ENCODE peak calls at places on chromosomes 2 and 18, in nine cellular contexts. G, X, O, W, K, D, E, V and L are unnamed samples.

GRCh38 chr2:233466991-233467603 is 99.5 kb downstream of the USP40 start:
- DNase-seq in D (no peak), E (no peak), X (no peak), K (no peak), W (no peak), V (no peak), O (no peak), G (no peak), L (no peak)

GRCh38 chr18:77140439-77141109 is 8.0 kb upstream of the MBP start:
- DNase-seq in V (no peak), D (no peak), G (no peak), W (no peak), X (no peak), O (no peak), K (peak), E (no peak), L (peak)

GRCh38 chr18:37393945-37394609 is 171.5 kb downstream of the CELF4 start:
- DNase-seq in E (no peak), O (peak), V (peak), X (peak), K (peak), G (peak), D (peak), W (peak), L (no peak)

GRCh38 chr2:46798998-46799698 is 116.5 kb downstream of the MCFD2 start:
- DNase-seq in V (no peak), W (no peak), G (no peak), D (no peak), O (peak), E (no peak), X (peak), K (no peak), L (no peak)

GRCh38 chr2:64914247-64914646 is 75.0 kb upstream of the SLC1A4 start:
- DNase-seq in G (no peak), W (no peak), X (no peak), K (no peak), V (no peak), O (no peak), E (no peak), D (no peak), L (no peak)

GRCh38 chr2:55093381-55093780 is 43.1 kb upstream of the RTN4 start:
- DNase-seq in X (no peak), W (peak), K (no peak), V (no peak), G (no peak), O (peak), D (no peak), E (no peak), L (no peak)

GRCh38 chr2:233060500-233061006 is 411 bp downstream of the INPP5D start:
- DNase-seq in X (no peak), E (no peak), V (no peak), W (no peak), D (no peak), G (no peak), O (no peak), K (no peak), L (no peak)

GRCh38 chr2:9385841-9386240 is 37.5 kb downstream of the ITGB1BP1 start:
- DNase-seq in X (no peak), G (no peak), W (no peak), D (no peak), K (no peak), E (no peak), O (peak), V (no peak), L (no peak)

GRCh38 chr2:191032588-191033429 is 18.8 kb upstream of the STAT1 start:
- DNase-seq in K (no peak), E (no peak), D (no peak), G (no peak), V (no peak), X (no peak), W (no peak), O (no peak), L (no peak)

GRCh38 chr2:122858075-122858702 is 1102.7 kb downstream of the TSN start:
- DNase-seq in W (no peak), V (no peak), D (no peak), E (no peak), X (no peak), K (no peak), O (no peak), G (no peak), L (no peak)

GRCh38 chr2:118061135-118061955 is 26.9 kb upstream of the INSIG2 start:
- DNase-seq in K (peak), V (peak), X (no peak), D (peak), E (no peak), G (peak), W (peak), O (peak), L (no peak)

GRCh38 chr2:40384714-40385113 is 67.2 kb downstream of the SLC8A1 start:
- DNase-seq in G (no peak), X (no peak), K (no peak), V (no peak), D (peak), E (no peak), O (peak), W (peak), L (no peak)

GRCh38 chr2:22812065-22812680 is 572.8 kb upstream of the KLHL29 start:
- DNase-seq in G (no peak), D (no peak), E (no peak), O (no peak), V (no peak), X (no peak), W (no peak), K (no peak), L (no peak)

GRCh38 chr2:30358822-30359221 is 88.2 kb upstream of the LCLAT1 start:
- DNase-seq in E (no peak), W (no peak), V (no peak), K (no peak), D (no peak), O (peak), G (no peak), X (peak), L (no peak)

GRCh38 chr2:182406221-182406620 is 20.6 kb downstream of the PDE1A start:
- DNase-seq in D (no peak), E (no peak), V (no peak), O (no peak), K (no peak), W (peak), G (no peak), X (no peak), L (no peak)

GRCh38 chr2:33058716-33059451 is 112.1 kb downstream of the LTBP1 start:
- DNase-seq in E (no peak), G (no peak), W (no peak), D (no peak), X (no peak), V (no peak), K (no peak), O (no peak), L (no peak)

GRCh38 chr2:61469424-61470121 is 1.3 kb downstream of the USP34 start:
- DNase-seq in W (peak), G (no peak), V (peak), X (no peak), E (no peak), K (no peak), O (peak), D (no peak), L (no peak)

GRCh38 chr18:22914633-22915032 is 18.5 kb upstream of the RBBP8 start:
- DNase-seq in D (no peak), G (no peak), W (no peak), O (no peak), V (no peak), E (no peak), X (no peak), K (no peak), L (no peak)

GRCh38 chr2:41967426-41968181 is 80.2 kb upstream of the PKDCC start:
- DNase-seq in E (no peak), V (no peak), K (peak), W (peak), G (peak), O (peak), X (no peak), D (peak), L (no peak)

GRCh38 chr18:50819027-50819726 is 639 bp downstream of the MRO start:
- DNase-seq in E (no peak), X (peak), V (peak), D (no peak), O (peak), G (peak), W (no peak), K (peak), L (no peak)

GRCh38 chr2:17259613-17260012 is 258.6 kb downstream of the RAD51AP2 start:
- DNase-seq in D (no peak), X (no peak), V (no peak), W (no peak), E (no peak), K (no peak), G (no peak), O (no peak), L (no peak)

GRCh38 chr18:49151482-49151881 is 200.7 kb upstream of the SMAD7 start:
- DNase-seq in D (no peak), X (no peak), K (no peak), V (no peak), E (no peak), O (peak), G (no peak), W (no peak), L (no peak)

GRCh38 chr18:32974421-32975165 is 201.8 kb upstream of the KLHL14 start:
- DNase-seq in E (no peak), G (no peak), O (peak), K (no peak), W (no peak), D (no peak), V (no peak), X (no peak), L (no peak)

GRCh38 chr2:68000170-68000825 is 62.5 kb downstream of the C1D start:
- DNase-seq in O (no peak), V (no peak), G (no peak), W (no peak), K (no peak), D (no peak), E (no peak), X (peak), L (no peak)

GRCh38 chr2:217724436-217724835 is 278.4 kb downstream of the TNS1 start:
- DNase-seq in O (no peak), D (no peak), K (no peak), G (no peak), X (no peak), W (no peak), E (no peak), V (no peak), L (no peak)

GRCh38 chr2:233414777-233415570 is 60.7 kb downstream of the DGKD start:
- DNase-seq in W (peak), X (no peak), E (no peak), K (no peak), V (no peak), D (no peak), O (peak), G (peak), L (no peak)

GRCh38 chr2:12479042-12479601 is 237.6 kb upstream of the TRIB2 start:
- DNase-seq in V (peak), G (no peak), W (peak), O (peak), D (no peak), E (no peak), K (no peak), X (no peak), L (no peak)
- H3K4me3 ChIP-seq in V (no peak), G (no peak), W (no peak), O (no peak), D (no peak), E (no peak), K (no peak), X (no peak), L (no peak)

DNA sequence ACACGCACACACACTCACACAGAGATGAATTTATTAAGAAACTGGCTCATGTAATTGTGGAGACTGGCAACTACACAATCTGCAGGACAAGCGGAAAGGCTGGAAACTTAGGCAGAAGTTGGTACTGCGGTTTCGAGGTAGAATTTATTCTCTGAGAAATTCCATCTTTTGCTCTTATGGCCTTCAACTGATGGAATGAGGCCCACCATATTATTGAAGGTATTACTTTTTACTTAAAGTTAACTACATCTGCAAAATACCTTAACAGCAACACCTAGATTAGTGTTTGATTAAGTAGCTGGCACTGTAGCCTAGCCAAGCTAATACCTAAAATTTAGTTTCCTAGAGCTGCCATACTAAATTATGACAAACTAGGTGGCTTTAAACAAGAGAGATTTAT is 384.0 kb upstream of the UBE2E3 start:
- DNase-seq in K (no peak), W (no peak), E (no peak), X (no peak), O (no peak), D (no peak), G (no peak), V (no peak), L (no peak)
- TF ChIP-seq CTCF in K (no peak), W (no peak), E (no peak), X (no peak), O (no peak), D (no peak), G (no peak), V (no peak), L (no peak)

GRCh38 chr18:26706796-26707406 is 158.5 kb upstream of the KCTD1 start:
- DNase-seq in V (no peak), D (no peak), E (no peak), G (no peak), O (no peak), K (no peak), W (no peak), X (no peak), L (no peak)

GRCh38 chr18:26711806-26712205 is 153.7 kb downstream of the AQP4 start:
- DNase-seq in W (no peak), X (no peak), E (no peak), K (no peak), G (no peak), D (no peak), O (no peak), V (no peak), L (no peak)

GRCh38 chr18:26708814-26709717 is 156.4 kb downstream of the AQP4 start:
- DNase-seq in W (no peak), O (no peak), V (no peak), G (no peak), D (no peak), X (no peak), E (no peak), K (no peak), L (no peak)

GRCh38 chr18:26710460-26711096 is 154.9 kb downstream of the AQP4 start:
- DNase-seq in O (no peak), G (no peak), W (no peak), V (no peak), E (no peak), D (no peak), X (no peak), K (no peak), L (no peak)

GRCh38 chr18:26709897-26710296 is 155.6 kb downstream of the AQP4 start:
- DNase-seq in W (no peak), X (no peak), V (no peak), O (no peak), E (no peak), D (no peak), K (no peak), G (no peak), L (no peak)
- H3K4me3 ChIP-seq in W (no peak), X (no peak), V (no peak), O (no peak), E (no peak), D (no peak), K (no peak), G (no peak), L (no peak)

DNA sequence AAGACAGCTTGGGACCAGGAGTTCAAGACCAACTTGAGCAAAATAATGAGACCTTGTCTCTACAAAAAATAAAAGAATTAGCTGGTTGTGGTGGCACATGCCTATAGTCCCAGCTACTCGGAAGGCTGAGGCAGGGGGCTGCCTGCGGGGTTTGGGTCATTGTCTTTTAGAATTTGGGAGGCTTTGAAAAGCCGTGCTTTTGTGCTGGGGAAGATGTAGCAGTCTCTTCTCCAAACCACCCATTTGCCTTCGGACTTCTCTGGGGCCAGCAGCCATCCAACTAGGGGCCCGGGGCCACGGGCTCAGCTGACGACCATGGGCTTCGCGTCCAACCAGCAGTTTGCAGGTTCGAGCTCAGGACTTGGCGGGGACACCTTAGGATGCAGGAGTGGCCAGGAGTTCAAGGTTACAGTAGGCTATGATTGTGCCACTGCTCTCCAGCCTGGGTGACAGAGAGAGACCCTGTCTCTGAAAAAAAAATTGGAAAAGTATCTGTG is 6.3 kb downstream of the PJVK start:
- DNase-seq in W (no peak), V (no peak), O (no peak), G (no peak), X (no peak), K (no peak), D (no peak), E (no peak), L (no peak)
- TF ChIP-seq CTCF in W (no peak), V (no peak), O (no peak), G (no peak), X (no peak), K (no peak), D (no peak), E (no peak), L (no peak)